ENCODE peak calls at places on chromosomes 1 and 21, in five cellular contexts. F, J, V, M and T are unnamed samples.
A peak's percentile ranks its signal among the peaks of the same experiment; 100 is the strongest.

GRCh38 chr1:184764483-184764882 is 9.8 kb upstream of the EDEM3 start:
- DNase-seq in J (no peak), V (no peak), M (no peak), F (no peak), T (no peak)

GRCh38 chr1:8925406-8925805 is 20.3 kb upstream of the CA6 start:
- DNase-seq in V (no peak), J (no peak), M (no peak), F (no peak), T (no peak)

GRCh38 chr1:8879348-8880067 is 1.0 kb upstream of the ENO1 start:
- DNase-seq in F (peak; percentile 61), V (no peak), M (no peak), J (no peak), T (no peak)

GRCh38 chr1:14424325-14425000 is 174.0 kb upstream of the KAZN start:
- DNase-seq in M (no peak), V (no peak), F (no peak), J (no peak), T (no peak)

GRCh38 chr1:33608825-33609400 is 136.5 kb downstream of the ZSCAN20 start:
- DNase-seq in M (no peak), F (no peak), J (no peak), V (no peak), T (no peak)

GRCh38 chr21:32388306-32388705 is 4.5 kb downstream of the URB1 start:
- DNase-seq in M (no peak), J (no peak), F (no peak), V (no peak), T (peak; percentile 48)

GRCh38 chr1:78676347-78676982 is 26.8 kb downstream of the IFI44 start:
- DNase-seq in J (no peak), F (peak; percentile 70), V (peak; percentile 12), M (peak; percentile 52), T (peak; percentile 80)

GRCh38 chr1:48245106-48245505 is 22.6 kb downstream of the SLC5A9 start:
- DNase-seq in J (no peak), F (no peak), M (no peak), V (no peak), T (peak; percentile 67)

GRCh38 chr1:162838863-162839262 is 22.1 kb downstream of the CCDC190 start:
- DNase-seq in F (no peak), J (no peak), V (no peak), M (no peak), T (no peak)

GRCh38 chr1:7424352-7424890 is 346.7 kb upstream of the VAMP3 start:
- DNase-seq in V (no peak), M (no peak), F (no peak), J (peak; percentile 24), T (no peak)

GRCh38 chr1:11851171-11851570 is 3.6 kb upstream of the NPPA start:
- DNase-seq in J (no peak), V (no peak), M (no peak), F (no peak), T (no peak)

GRCh38 chr1:36157115-36157903 is 1.3 kb downstream of the MAP7D1 start:
- DNase-seq in F (no peak), J (peak; percentile 56), V (no peak), M (no peak), T (peak; percentile 45)

GRCh38 chr1:36156329-36157114 is 562 bp downstream of the MAP7D1 start:
- DNase-seq in J (peak; percentile 89), F (peak; percentile 74), V (peak; percentile 33), M (peak; percentile 79), T (peak; percentile 65)

GRCh38 chr1:36154335-36154734 is 1.6 kb upstream of the MAP7D1 start:
- DNase-seq in F (no peak), M (no peak), J (no peak), V (no peak), T (no peak)

GRCh38 chr1:36154765-36155559 is 998 bp upstream of the MAP7D1 start:
- DNase-seq in V (no peak), F (peak; percentile 44), M (no peak), J (peak; percentile 78), T (peak; percentile 51)

DNA sequence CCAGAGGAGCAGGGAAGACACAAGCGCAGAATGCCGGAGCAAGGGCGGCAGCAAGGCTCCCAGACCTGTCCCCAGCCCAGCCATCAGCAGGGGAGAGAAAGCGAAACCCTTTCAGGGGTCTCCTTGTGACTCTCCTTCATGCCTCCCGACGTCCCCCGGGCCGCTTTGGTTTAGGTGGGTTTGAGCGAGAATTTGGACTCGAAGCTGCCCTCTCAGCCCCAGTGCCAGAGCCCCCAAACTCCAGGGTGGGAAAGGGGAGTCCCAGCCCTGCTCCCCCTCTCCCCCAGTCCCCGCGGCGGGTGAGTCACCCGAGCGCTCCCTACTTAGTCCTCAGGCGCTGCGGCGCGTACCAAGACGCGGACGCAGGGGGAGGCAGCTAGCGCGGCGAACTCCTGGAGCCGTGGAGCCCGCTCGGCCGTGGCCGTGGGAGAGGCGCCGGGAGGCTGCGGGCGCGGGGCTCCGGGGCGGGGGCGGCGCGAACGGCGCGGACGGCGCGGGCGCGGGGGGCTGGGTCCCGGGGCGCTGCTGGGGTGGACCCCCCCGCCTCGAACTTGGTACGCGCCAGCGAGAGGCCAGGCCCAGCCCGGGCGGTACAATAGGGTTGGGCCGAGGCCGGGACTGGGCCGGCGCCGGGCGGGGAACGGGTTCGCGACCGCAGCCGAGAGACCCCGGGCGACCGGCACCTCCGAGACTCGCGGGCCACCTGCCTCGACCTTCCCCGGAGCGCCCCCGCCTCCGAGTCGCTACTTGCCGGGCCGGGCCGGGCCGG is at the start of gene MAP7D1:
- DNase-seq in M (peak; percentile 94), V (peak; percentile 51), J (peak; percentile 96), F (peak; percentile 91), T (peak; percentile 90)
- TF ChIP-seq POLR2A in M (peak; percentile 91), V (peak; percentile 63), J (peak; percentile 90), F (peak; percentile 65), T (peak; percentile 78)

GRCh38 chr1:91499346-91499745 is 1.3 kb upstream of the CDC7 start:
- DNase-seq in J (no peak), V (no peak), F (no peak), M (no peak), T (no peak)
- TF ChIP-seq POLR2A in J (no peak), V (no peak), F (no peak), M (no peak), T (no peak)

DNA sequence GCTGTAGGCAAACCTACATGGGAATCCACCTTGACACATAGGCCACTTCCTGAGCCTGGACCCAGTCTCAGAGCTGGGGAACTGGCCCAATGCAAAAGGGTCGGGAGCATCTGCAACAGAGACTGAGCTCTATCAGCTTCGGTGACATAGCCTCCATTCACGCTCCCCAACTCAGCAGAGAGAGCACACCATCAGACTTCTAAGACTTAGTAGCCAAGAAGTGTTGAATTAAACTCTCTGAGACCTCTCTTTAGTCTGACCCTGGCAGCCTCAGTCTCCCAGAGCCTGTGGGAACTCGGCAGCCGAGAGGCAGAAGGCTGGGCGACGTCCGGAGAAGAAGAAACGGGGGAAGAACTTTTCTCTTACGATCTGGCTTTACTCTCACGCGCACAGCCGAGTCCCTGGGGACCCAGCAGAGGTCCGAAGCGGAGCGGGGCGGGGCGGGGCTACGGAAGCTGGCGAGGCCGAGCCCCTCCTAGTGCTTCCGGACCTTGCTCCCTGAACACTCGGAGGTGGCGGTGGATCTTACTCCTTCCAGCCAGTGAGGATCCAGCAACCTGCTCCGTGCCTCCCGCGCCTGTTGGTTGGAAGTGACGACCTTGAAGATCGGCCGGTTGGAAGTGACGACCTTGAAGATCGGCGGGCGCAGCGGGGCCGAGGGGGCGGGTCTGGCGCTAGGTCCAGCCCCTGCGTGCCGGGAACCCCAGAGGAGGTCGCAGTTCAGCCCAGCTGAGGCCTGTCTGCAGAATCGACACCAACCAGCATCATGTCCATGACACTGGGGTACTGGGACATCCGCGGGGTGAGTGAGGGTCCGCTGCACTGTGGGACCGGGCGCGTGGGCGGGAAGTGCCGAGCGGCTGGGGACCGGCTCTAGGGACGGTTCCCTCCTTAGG is at the start of gene GSTM4:
- DNase-seq in V (peak; percentile 60), F (peak; percentile 88), J (peak; percentile 93), M (peak; percentile 95), T (peak; percentile 81)
- TF ChIP-seq POLR2A in V (peak; percentile 17), F (no peak), J (peak; percentile 38), M (peak; percentile 88), T (no peak)

DNA sequence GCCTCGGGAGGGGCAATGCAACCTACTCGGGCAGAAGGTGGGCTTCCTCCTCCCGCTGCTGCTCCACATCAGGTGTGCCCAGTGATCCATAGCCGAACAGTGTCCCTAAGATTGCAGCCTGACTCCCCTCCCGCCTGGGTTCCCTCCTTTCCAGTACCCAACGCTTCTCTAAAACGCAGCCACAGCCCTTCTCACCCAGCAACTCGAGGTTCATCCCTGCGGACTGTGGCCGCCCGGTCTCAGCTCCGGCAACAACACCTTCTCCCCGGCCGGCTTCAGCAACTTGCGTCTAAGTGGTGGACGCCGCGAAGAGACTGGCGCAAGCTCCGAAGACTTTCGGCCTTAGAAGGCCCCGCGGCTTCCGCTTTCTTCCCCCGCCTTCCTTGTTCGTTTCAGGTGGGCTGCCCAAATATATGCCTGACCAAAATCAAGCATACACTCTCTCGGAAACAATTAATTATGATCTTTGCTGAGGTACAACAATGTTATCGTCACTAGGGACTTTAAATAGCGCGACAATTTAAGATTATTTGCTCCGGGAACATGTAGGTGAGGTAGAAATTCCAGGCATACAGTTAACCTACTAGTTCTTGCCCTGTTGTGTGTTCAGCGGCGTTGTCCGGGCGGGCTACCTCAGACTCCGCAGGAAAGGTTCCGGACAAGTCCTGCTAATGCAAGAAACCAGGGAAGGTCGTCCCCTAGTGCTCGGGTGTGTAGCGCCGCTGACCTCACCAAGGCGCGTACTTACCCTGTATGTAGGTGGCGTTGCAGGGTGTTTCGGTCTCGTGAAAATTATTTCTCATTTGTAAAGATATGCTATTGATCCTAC is at the start of gene RBBP5:
- DNase-seq in V (peak; percentile 98), F (peak; percentile 96), M (peak; percentile 93), J (peak; percentile 97), T (peak; percentile 99)
- TF ChIP-seq POLR2A in V (peak; percentile 86), F (no peak), M (peak; percentile 99), J (peak; percentile 48), T (peak; percentile 87)

GRCh38 chr1:109687641-109688499 is at the start of gene GSTM1:
- DNase-seq in M (no peak), F (peak; percentile 80), V (no peak), J (peak; percentile 90), T (peak; percentile 78)
- TF ChIP-seq POLR2A in M (no peak), F (no peak), V (no peak), J (peak; percentile 62), T (peak; percentile 17)

GRCh38 chr1:150507912-150508864 is at the start of gene ECM1:
- DNase-seq in F (peak; percentile 68), J (no peak), V (peak; percentile 59), M (peak; percentile 73), T (peak; percentile 75)
- TF ChIP-seq POLR2A in F (peak; percentile 23), J (peak; percentile 70), V (no peak), M (peak; percentile 83), T (no peak)

GRCh38 chr1:174408142-174408541 is 39.6 kb upstream of the GPR52 start:
- DNase-seq in J (no peak), F (no peak), M (no peak), V (no peak), T (no peak)

GRCh38 chr1:174414205-174414604 is 33.6 kb upstream of the GPR52 start:
- DNase-seq in M (no peak), F (no peak), J (no peak), V (no peak), T (no peak)

GRCh38 chr1:174407705-174408104 is 40.1 kb upstream of the GPR52 start:
- DNase-seq in F (no peak), M (no peak), V (no peak), J (no peak), T (no peak)

GRCh38 chr1:174417921-174418320 is 29.8 kb upstream of the GPR52 start:
- DNase-seq in J (no peak), V (no peak), M (no peak), F (no peak), T (no peak)

GRCh38 chr1:174413632-174414031 is 34.1 kb upstream of the GPR52 start:
- DNase-seq in J (no peak), M (no peak), F (no peak), V (no peak), T (no peak)
- TF ChIP-seq POLR2A in J (no peak), M (no peak), F (no peak), V (no peak), T (no peak)